ENCODE peak calls at places on chromosomes 13 and 19, in seven cellular contexts. One of them, this sample, is unnamed.

GRCh38 chr13:91346848-91347211 is 657 bp upstream of the MIR17HG start:
- DNase-seq in AG10803: no peak
- DNase-seq in PC-9: no peak
- DNase-seq in stomach: no peak
- DNase-seq in astrocyte: no peak
- DNase-seq in astrocyte of the spinal cord: peak; percentile 32
- DNase-seq in fibroblast of the aortic adventitia: no peak
- DNase-seq in this sample: no peak

GRCh38 chr19:47693489-47693888 is 19.7 kb upstream of the EHD2 start:
- DNase-seq in AG10803: no peak
- DNase-seq in PC-9: no peak
- DNase-seq in stomach: no peak
- DNase-seq in astrocyte: no peak
- DNase-seq in astrocyte of the spinal cord: no peak
- DNase-seq in fibroblast of the aortic adventitia: no peak
- DNase-seq in this sample: no peak

GRCh38 chr19:50972795-50973376 is 3.5 kb upstream of the KLK6 start:
- DNase-seq in AG10803: no peak
- DNase-seq in PC-9: peak; percentile 99
- DNase-seq in stomach: no peak
- DNase-seq in astrocyte: no peak
- DNase-seq in astrocyte of the spinal cord: no peak
- DNase-seq in fibroblast of the aortic adventitia: no peak
- DNase-seq in this sample: no peak

GRCh38 chr13:98873377-98874028 is 104.4 kb downstream of the DOCK9 start:
- DNase-seq in AG10803: no peak
- DNase-seq in PC-9: no peak
- DNase-seq in stomach: no peak
- DNase-seq in astrocyte: no peak
- DNase-seq in astrocyte of the spinal cord: no peak
- DNase-seq in fibroblast of the aortic adventitia: no peak
- DNase-seq in this sample: no peak

GRCh38 chr19:339262-339887 is 5.2 kb downstream of the MIER2 start:
- DNase-seq in AG10803: no peak
- DNase-seq in PC-9: no peak
- DNase-seq in stomach: no peak
- DNase-seq in astrocyte: peak; percentile 47
- DNase-seq in astrocyte of the spinal cord: peak; percentile 32
- DNase-seq in fibroblast of the aortic adventitia: no peak
- DNase-seq in this sample: no peak

GRCh38 chr13:49435992-49436391 is 7.9 kb downstream of the CAB39L start:
- DNase-seq in AG10803: peak; percentile 68
- DNase-seq in PC-9: no peak
- DNase-seq in stomach: no peak
- DNase-seq in astrocyte: peak; percentile 6
- DNase-seq in astrocyte of the spinal cord: no peak
- DNase-seq in fibroblast of the aortic adventitia: peak; percentile 49
- DNase-seq in this sample: peak; percentile 49

GRCh38 chr13:99041788-99042187 is 63.9 kb upstream of the DOCK9 start:
- DNase-seq in AG10803: no peak
- DNase-seq in PC-9: no peak
- DNase-seq in stomach: no peak
- DNase-seq in astrocyte: no peak
- DNase-seq in astrocyte of the spinal cord: no peak
- DNase-seq in fibroblast of the aortic adventitia: no peak
- DNase-seq in this sample: no peak

GRCh38 chr13:110337287-110337686 is 30.2 kb downstream of the COL4A2 start:
- DNase-seq in AG10803: no peak
- DNase-seq in PC-9: no peak
- DNase-seq in stomach: no peak
- DNase-seq in astrocyte: no peak
- DNase-seq in astrocyte of the spinal cord: peak; percentile 0
- DNase-seq in fibroblast of the aortic adventitia: no peak
- DNase-seq in this sample: no peak

GRCh38 chr13:51781246-51782022 is 22.5 kb downstream of the DHRS12 start:
- DNase-seq in AG10803: no peak
- DNase-seq in PC-9: no peak
- DNase-seq in stomach: peak; percentile 61
- DNase-seq in astrocyte: no peak
- DNase-seq in astrocyte of the spinal cord: peak; percentile 44
- DNase-seq in fibroblast of the aortic adventitia: no peak
- DNase-seq in this sample: no peak

DNA sequence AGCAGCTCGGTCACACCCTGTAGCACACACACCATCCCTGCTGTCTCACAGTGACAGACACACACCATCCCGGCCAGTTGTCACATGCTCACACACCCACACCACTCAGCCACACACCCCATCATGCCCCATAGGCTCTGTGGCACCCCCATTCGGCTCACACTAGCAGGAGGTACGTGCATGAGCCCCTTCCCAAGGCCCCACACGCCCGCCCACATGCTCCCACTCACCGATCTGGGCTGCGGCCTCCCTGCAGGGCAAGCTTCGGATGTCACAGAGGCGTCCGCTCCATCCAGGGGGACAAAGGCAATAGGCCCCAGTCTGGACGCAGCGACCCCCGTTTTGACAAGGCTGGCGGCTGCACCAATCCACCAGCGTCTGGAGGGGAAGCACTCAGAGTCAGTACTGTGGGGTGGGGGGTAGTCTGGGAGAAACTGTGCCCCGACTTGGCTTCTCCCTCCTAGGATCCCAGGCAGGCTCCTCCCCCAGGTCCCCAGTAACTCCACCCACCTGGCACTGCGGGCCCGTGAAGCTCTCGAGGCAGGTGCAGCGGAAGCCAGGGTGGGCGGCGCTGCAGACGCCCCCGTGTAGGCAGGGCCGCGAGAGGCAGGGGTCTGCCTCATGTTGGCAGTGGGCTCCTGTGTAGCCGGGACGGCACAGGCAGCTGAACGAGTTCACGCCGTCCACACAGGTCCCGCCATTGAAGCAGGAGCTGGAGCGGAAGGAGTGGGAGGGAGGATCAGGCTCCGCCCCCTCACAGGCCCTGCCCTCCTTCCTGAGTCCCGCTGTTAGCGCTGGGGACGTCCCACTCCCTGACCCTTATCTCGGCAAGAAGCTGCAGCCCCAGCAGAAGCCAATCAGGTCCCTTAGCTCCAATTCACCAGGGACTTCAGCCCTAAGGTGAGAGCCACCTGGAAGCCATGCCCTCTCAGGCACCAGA is 20.1 kb downstream of the NOTCH3 start:
- DNase-seq in AG10803: no peak
- DNase-seq in PC-9: no peak
- DNase-seq in stomach: peak; percentile 70
- DNase-seq in astrocyte: no peak
- DNase-seq in astrocyte of the spinal cord: no peak
- DNase-seq in fibroblast of the aortic adventitia: no peak
- DNase-seq in this sample: no peak
- TF ChIP-seq CTCF in AG10803: no peak
- TF ChIP-seq CTCF in PC-9: no peak
- TF ChIP-seq CTCF in stomach: no peak
- TF ChIP-seq CTCF in astrocyte: no peak
- TF ChIP-seq CTCF in astrocyte of the spinal cord: no peak
- TF ChIP-seq CTCF in fibroblast of the aortic adventitia: no peak
- TF ChIP-seq CTCF in this sample: no peak

GRCh38 chr19:54030895-54031586 is 32.7 kb downstream of the VSTM1 start:
- DNase-seq in AG10803: peak; percentile 27
- DNase-seq in PC-9: no peak
- DNase-seq in stomach: no peak
- DNase-seq in astrocyte: no peak
- DNase-seq in astrocyte of the spinal cord: no peak
- DNase-seq in fibroblast of the aortic adventitia: peak; percentile 51
- DNase-seq in this sample: peak; percentile 33
- TF ChIP-seq CTCF in AG10803: peak; percentile 67
- TF ChIP-seq CTCF in PC-9: peak; percentile 32
- TF ChIP-seq CTCF in stomach: no peak
- TF ChIP-seq CTCF in astrocyte: peak; percentile 42
- TF ChIP-seq CTCF in astrocyte of the spinal cord: peak; percentile 54
- TF ChIP-seq CTCF in fibroblast of the aortic adventitia: peak; percentile 77
- TF ChIP-seq CTCF in this sample: peak; percentile 78

GRCh38 chr13:70338608-70339007 is 230.4 kb upstream of the KLHL1 start:
- DNase-seq in AG10803: no peak
- DNase-seq in PC-9: no peak
- DNase-seq in stomach: no peak
- DNase-seq in astrocyte: no peak
- DNase-seq in astrocyte of the spinal cord: no peak
- DNase-seq in fibroblast of the aortic adventitia: no peak
- DNase-seq in this sample: no peak

GRCh38 chr13:70330697-70331361 is 222.6 kb upstream of the KLHL1 start:
- DNase-seq in AG10803: no peak
- DNase-seq in PC-9: no peak
- DNase-seq in stomach: no peak
- DNase-seq in astrocyte: no peak
- DNase-seq in astrocyte of the spinal cord: no peak
- DNase-seq in fibroblast of the aortic adventitia: no peak
- DNase-seq in this sample: no peak

GRCh38 chr13:70339738-70340137 is 231.5 kb upstream of the KLHL1 start:
- DNase-seq in AG10803: no peak
- DNase-seq in PC-9: no peak
- DNase-seq in stomach: peak; percentile 28
- DNase-seq in astrocyte: no peak
- DNase-seq in astrocyte of the spinal cord: peak; percentile 8
- DNase-seq in fibroblast of the aortic adventitia: no peak
- DNase-seq in this sample: no peak

GRCh38 chr13:70333752-70334151 is 225.5 kb upstream of the KLHL1 start:
- DNase-seq in AG10803: no peak
- DNase-seq in PC-9: no peak
- DNase-seq in stomach: no peak
- DNase-seq in astrocyte: no peak
- DNase-seq in astrocyte of the spinal cord: no peak
- DNase-seq in fibroblast of the aortic adventitia: no peak
- DNase-seq in this sample: no peak
- TF ChIP-seq CTCF in AG10803: no peak
- TF ChIP-seq CTCF in PC-9: no peak
- TF ChIP-seq CTCF in stomach: no peak
- TF ChIP-seq CTCF in astrocyte: no peak
- TF ChIP-seq CTCF in astrocyte of the spinal cord: no peak
- TF ChIP-seq CTCF in fibroblast of the aortic adventitia: no peak
- TF ChIP-seq CTCF in this sample: no peak

DNA sequence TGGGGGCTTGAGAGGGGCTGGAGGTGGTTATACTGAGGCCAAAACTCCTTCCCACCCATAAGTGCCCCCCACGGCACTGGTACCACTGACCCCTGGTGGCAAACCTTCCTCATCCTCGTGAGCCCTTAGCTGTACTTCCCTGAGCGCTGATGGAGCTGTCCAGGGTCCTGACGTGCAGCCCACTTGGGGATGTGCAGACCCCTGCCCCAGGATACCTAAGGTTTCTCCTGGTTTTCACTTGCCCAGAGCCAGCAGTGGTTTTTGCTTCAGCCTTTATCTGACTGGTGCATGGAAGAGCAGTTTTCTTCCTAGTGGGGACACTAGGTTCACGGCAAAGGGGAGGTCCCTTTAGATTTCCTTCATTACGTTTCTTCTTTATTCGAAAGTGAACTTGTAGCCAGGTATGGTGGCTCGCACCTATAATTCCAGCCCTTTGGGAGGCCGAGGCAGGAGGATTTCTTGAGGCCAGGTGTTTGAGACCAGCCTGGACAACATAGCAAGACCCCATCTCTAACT is 28.7 kb upstream of the KCTD15 start:
- DNase-seq in AG10803: no peak
- DNase-seq in PC-9: no peak
- DNase-seq in stomach: no peak
- DNase-seq in astrocyte: no peak
- DNase-seq in astrocyte of the spinal cord: peak; percentile 16
- DNase-seq in fibroblast of the aortic adventitia: peak; percentile 10
- DNase-seq in this sample: no peak
- TF ChIP-seq CTCF in AG10803: peak; percentile 31
- TF ChIP-seq CTCF in PC-9: no peak
- TF ChIP-seq CTCF in stomach: no peak
- TF ChIP-seq CTCF in astrocyte: no peak
- TF ChIP-seq CTCF in astrocyte of the spinal cord: peak; percentile 41
- TF ChIP-seq CTCF in fibroblast of the aortic adventitia: no peak
- TF ChIP-seq CTCF in this sample: peak; percentile 63

DNA sequence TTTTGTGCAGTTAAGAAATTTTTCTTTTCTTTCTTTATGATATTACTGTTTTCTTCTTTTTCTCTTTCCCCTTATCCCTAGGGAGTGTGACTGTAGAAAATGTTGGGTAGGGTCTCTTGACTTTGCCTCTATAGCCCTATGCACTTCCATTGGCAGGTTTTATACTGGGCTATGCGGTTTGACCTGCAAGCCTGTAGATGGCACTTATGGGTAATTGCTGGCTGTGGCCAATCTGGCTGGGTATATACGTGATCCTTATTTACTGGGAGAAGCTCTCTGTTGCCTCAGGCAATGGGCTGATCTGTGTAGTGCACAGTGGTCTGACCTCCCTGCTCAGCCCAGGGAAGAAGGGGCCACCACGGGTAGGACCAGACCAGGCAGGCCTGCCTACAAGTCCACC is 78.8 kb downstream of the RAP2A start:
- DNase-seq in AG10803: no peak
- DNase-seq in PC-9: no peak
- DNase-seq in stomach: no peak
- DNase-seq in astrocyte: no peak
- DNase-seq in astrocyte of the spinal cord: no peak
- DNase-seq in fibroblast of the aortic adventitia: no peak
- DNase-seq in this sample: no peak
- TF ChIP-seq CTCF in AG10803: no peak
- TF ChIP-seq CTCF in PC-9: no peak
- TF ChIP-seq CTCF in stomach: no peak
- TF ChIP-seq CTCF in astrocyte: no peak
- TF ChIP-seq CTCF in astrocyte of the spinal cord: no peak
- TF ChIP-seq CTCF in fibroblast of the aortic adventitia: no peak
- TF ChIP-seq CTCF in this sample: no peak

DNA sequence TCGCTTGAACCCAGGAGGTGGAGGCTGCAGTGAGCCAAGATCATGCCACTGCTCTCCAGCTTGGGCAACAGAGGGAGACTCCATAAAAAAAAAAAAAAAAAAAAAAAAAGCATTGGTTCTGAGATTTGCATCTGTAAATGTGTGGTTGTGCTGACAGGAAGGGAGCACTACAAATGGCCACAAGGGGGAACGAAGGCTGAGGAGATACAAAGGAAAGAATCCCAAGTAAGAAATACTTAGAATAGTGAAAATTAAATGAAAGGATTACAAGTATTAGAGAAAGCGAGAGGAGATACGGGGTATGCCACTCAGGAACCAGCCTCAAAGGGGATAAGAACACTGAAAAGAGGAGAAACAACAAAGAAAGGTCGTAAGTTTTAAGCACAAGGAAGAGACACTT is 284.9 kb downstream of the KLF12 start:
- DNase-seq in AG10803: peak; percentile 59
- DNase-seq in PC-9: no peak
- DNase-seq in stomach: no peak
- DNase-seq in astrocyte: peak; percentile 31
- DNase-seq in astrocyte of the spinal cord: peak; percentile 57
- DNase-seq in fibroblast of the aortic adventitia: peak; percentile 48
- DNase-seq in this sample: peak; percentile 55
- TF ChIP-seq CTCF in AG10803: peak; percentile 63
- TF ChIP-seq CTCF in PC-9: peak; percentile 49
- TF ChIP-seq CTCF in stomach: no peak
- TF ChIP-seq CTCF in astrocyte: peak; percentile 43
- TF ChIP-seq CTCF in astrocyte of the spinal cord: peak; percentile 57
- TF ChIP-seq CTCF in fibroblast of the aortic adventitia: peak; percentile 62
- TF ChIP-seq CTCF in this sample: peak; percentile 75